ENCODE peak calls at places on chromosomes 1 and 21, in nine cellular contexts. R is lower lobe of right lung, T is GM23338, U is Panc1, Q is H9, C is left lung, P is cardiac muscle cell, D is SJSA1, S is transverse colon. J is an unnamed sample.

GRCh38 chr1:183363967-183364366 is 54.2 kb downstream of the NMNAT2 start:
- DNase-seq in R (no peak), T (no peak), U (no peak), Q (no peak), C (no peak), P (peak; percentile 72), D (no peak), S (no peak), J (no peak)

GRCh38 chr1:178168535-178168934 is 74.6 kb downstream of the RASAL2 start:
- DNase-seq in R (no peak), T (no peak), U (no peak), Q (no peak), C (no peak), P (peak; percentile 49), D (no peak), S (no peak), J (no peak)

GRCh38 chr1:61518670-61519400 is 206.1 kb downstream of the TM2D1 start:
- DNase-seq in R (no peak), T (no peak), U (no peak), Q (no peak), C (no peak), P (no peak), D (no peak), S (no peak), J (no peak)

GRCh38 chr1:59266180-59266926 is 30.5 kb upstream of the FGGY start:
- DNase-seq in R (no peak), T (no peak), U (no peak), Q (no peak), C (no peak), P (peak; percentile 21), D (no peak), S (no peak), J (no peak)

GRCh38 chr1:113792471-113792870 is 19.8 kb downstream of the RSBN1 start:
- DNase-seq in R (no peak), T (no peak), U (no peak), Q (no peak), C (no peak), P (no peak), D (no peak), S (no peak), J (no peak)

GRCh38 chr1:111052246-111052645 is 87.6 kb downstream of the DRAM2 start:
- DNase-seq in R (no peak), T (no peak), U (no peak), Q (no peak), C (no peak), P (peak; percentile 3), D (no peak), S (no peak), J (no peak)

GRCh38 chr1:172143384-172144025 is 277.0 kb upstream of the C1orf105 start:
- DNase-seq in R (no peak), T (no peak), U (no peak), Q (no peak), C (no peak), P (peak; percentile 97), D (peak; percentile 83), S (no peak), J (no peak)

GRCh38 chr1:209937996-209938959 is at the start of gene SYT14:
- DNase-seq in R (no peak), T (peak; percentile 91), U (no peak), Q (peak; percentile 84), C (peak; percentile 72), P (peak; percentile 72), D (peak; percentile 52), S (no peak), J (no peak)

GRCh38 chr1:6970256-6970655 is 185.0 kb downstream of the CAMTA1 start:
- DNase-seq in R (no peak), T (no peak), U (no peak), Q (peak; percentile 19), C (no peak), P (no peak), D (no peak), S (no peak), J (no peak)

GRCh38 chr1:246567258-246568235 is 1.3 kb downstream of the CNST start:
- DNase-seq in R (no peak), T (peak; percentile 28), U (peak; percentile 52), Q (no peak), C (no peak), P (peak; percentile 81), D (peak; percentile 60), S (no peak), J (peak; percentile 31)

GRCh38 chr1:183877321-183877720 is 72.4 kb downstream of the RGL1 start:
- DNase-seq in R (peak; percentile 62), T (no peak), U (no peak), Q (no peak), C (no peak), P (peak; percentile 86), D (peak; percentile 65), S (peak; percentile 32), J (no peak)

GRCh38 chr1:145990249-145991097 is 5.9 kb downstream of the TXNIP start:
- DNase-seq in R (peak; percentile 63), T (peak; percentile 31), U (no peak), Q (no peak), C (no peak), P (peak; percentile 50), D (no peak), S (peak; percentile 61), J (no peak)

GRCh38 chr1:61237659-61238370 is 155.5 kb downstream of the NFIA start:
- DNase-seq in R (no peak), T (no peak), U (no peak), Q (no peak), C (no peak), P (no peak), D (no peak), S (no peak), J (no peak)

GRCh38 chr1:28893403-28894102 is 20.8 kb upstream of the EPB41 start:
- DNase-seq in R (no peak), T (peak; percentile 81), U (no peak), Q (peak; percentile 64), C (no peak), P (no peak), D (no peak), S (no peak), J (no peak)

GRCh38 chr1:25773441-25774125 is 26.4 kb upstream of the SELENON start:
- DNase-seq in R (peak; percentile 55), T (no peak), U (no peak), Q (no peak), C (no peak), P (no peak), D (no peak), S (peak; percentile 26), J (no peak)

GRCh38 chr21:45830221-45830640 is 151.3 kb upstream of the COL6A1 start:
- DNase-seq in R (no peak), T (no peak), U (no peak), Q (peak; percentile 29), C (no peak), P (no peak), D (no peak), S (no peak), J (no peak)

GRCh38 chr21:41901099-41901498 is 22.0 kb upstream of the PRDM15 start:
- DNase-seq in R (no peak), T (no peak), U (no peak), Q (no peak), C (no peak), P (no peak), D (no peak), S (no peak), J (no peak)

GRCh38 chr1:43614211-43614610 is 35.7 kb upstream of the KDM4A start:
- DNase-seq in R (peak; percentile 33), T (no peak), U (no peak), Q (no peak), C (no peak), P (no peak), D (no peak), S (no peak), J (no peak)

GRCh38 chr1:107791381-107791780 is 173.6 kb downstream of the VAV3 start:
- DNase-seq in R (no peak), T (no peak), U (no peak), Q (no peak), C (no peak), P (no peak), D (no peak), S (no peak), J (no peak)
- H3K4me1 ChIP-seq in R (peaks cover 23% of the 10 kb centered on the region), T (peaks cover 8% of the 10 kb centered on the region), U (no peaks in the 10 kb centered on the region), Q (no peaks in the 10 kb centered on the region), C (peaks cover 18% of the 10 kb centered on the region), P (no peaks in the 10 kb centered on the region), D (no peaks in the 10 kb centered on the region), S (peaks cover 3% of the 10 kb centered on the region), J (no peaks in the 10 kb centered on the region)

GRCh38 chr1:9240914-9241820 is 6.6 kb downstream of the H6PD start:
- DNase-seq in R (no peak), T (peak; percentile 50), U (no peak), Q (no peak), C (no peak), P (no peak), D (no peak), S (no peak), J (no peak)
- H3K4me1 ChIP-seq in R (peaks cover 96% of the 10 kb centered on the region), T (peaks cover 25% of the 10 kb centered on the region), U (peaks cover 2% of the 10 kb centered on the region), Q (peaks cover 12% of the 10 kb centered on the region), C (peaks cover 99% of the 10 kb centered on the region), P (peaks cover 11% of the 10 kb centered on the region), D (peaks cover 19% of the 10 kb centered on the region), S (peaks cover 83% of the 10 kb centered on the region), J (peaks cover 35% of the 10 kb centered on the region)

DNA sequence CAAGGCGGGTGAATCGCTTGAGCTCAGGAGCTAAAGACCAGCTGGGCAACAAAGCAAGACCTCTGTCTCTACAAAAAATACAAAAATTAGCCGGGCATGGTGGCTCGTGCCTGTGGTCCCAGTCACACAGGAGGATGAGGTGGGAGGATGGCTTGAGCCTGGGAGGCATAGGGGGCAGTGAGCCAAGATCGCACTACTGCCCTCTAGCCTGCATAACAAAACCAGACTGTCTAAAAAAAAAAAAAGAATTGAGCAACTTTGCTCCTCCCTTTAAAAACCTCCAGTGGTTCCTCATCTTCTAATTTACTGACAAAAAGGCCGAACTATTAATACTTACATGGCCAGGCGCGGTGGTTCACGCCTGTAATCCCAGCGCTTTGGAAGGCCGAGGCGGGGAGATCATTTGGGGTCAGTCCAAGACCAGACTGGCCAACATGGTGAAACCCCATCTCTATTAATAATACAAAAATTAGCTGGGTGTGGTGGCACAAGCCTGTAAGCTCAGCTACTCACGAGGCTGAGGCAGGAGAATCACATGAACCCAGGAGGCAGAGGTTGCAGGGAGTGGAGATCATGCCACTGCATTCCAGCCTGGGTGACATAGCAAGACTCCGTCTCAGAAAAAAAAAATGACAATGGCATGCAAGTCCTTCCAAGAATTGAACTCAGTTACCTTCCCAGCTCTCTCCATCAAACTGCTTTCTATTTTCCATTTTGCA is 4.4 kb downstream of the ACBD3 start:
- DNase-seq in R (peak; percentile 56), T (peak; percentile 29), U (no peak), Q (peak; percentile 32), C (no peak), P (peak; percentile 84), D (peak; percentile 30), S (peak; percentile 46), J (peak; percentile 55)
- H3K4me1 ChIP-seq in R (peaks cover 59% of the 10 kb centered on the region), T (peaks cover 6% of the 10 kb centered on the region), U (peaks cover 11% of the 10 kb centered on the region), Q (no peaks in the 10 kb centered on the region), C (peaks cover 62% of the 10 kb centered on the region), P (peaks cover 17% of the 10 kb centered on the region), D (peaks cover 15% of the 10 kb centered on the region), S (peaks cover 50% of the 10 kb centered on the region), J (peaks cover 32% of the 10 kb centered on the region)

DNA sequence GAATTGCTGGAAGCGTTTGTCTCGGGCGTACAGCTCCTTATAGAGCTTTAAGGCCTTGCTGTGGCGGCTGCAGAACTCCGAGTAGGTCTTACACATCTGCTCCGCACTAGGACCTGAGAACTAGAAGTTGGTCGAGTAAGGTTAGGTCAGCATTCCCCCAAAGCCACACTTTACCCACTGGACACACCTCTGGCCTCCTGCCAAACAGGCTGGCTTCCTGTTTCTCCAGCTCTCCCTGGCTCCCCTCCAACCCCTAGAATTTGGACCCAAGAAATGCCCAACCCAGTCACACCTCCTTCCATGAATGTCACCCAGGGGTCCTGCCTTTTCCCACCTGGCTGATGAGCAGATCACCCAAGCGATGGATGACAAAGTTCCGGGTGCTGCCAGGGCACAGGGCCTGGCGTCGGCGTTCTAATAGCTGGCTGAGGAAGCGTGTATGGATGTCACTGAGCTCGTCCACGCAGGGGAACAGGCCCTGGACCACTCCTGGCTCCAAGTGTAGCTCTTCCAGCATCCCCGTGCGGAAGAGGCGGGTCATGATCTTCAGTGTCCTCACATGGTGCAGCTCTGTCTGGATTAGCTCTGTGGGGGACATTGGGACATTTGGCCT is 15.6 kb downstream of the ARHGEF2 start:
- DNase-seq in R (peak; percentile 67), T (no peak), U (no peak), Q (no peak), C (no peak), P (peak; percentile 65), D (no peak), S (peak; percentile 38), J (no peak)
- H3K4me1 ChIP-seq in R (peaks cover 52% of the 10 kb centered on the region), T (peaks cover 9% of the 10 kb centered on the region), U (peaks cover 20% of the 10 kb centered on the region), Q (peaks cover 5% of the 10 kb centered on the region), C (peaks cover 73% of the 10 kb centered on the region), P (peaks cover 18% of the 10 kb centered on the region), D (peaks cover 22% of the 10 kb centered on the region), S (peaks cover 25% of the 10 kb centered on the region), J (peaks cover 4% of the 10 kb centered on the region)

J was measured in mucosa of descending colon.